ENCODE peak calls at places on chromosomes 7 and 10, in nine cellular contexts. U is lower leg skin, R is HCT116, S is Peyer's patch, P is A549, Y is suprapubic skin, I is heart left ventricle, B is transverse colon, F is IMR-90. Q is an unnamed sample.

GRCh38 chr7:22672892-22673637 is 53.9 kb upstream of the IL6 start:
- DNase-seq in U (no peak), R (no peak), S (no peak), P (peak; percentile 94), Y (no peak), I (no peak), B (no peak), F (peak; percentile 46), Q (no peak)

GRCh38 chr10:118542205-118542604 is 53.2 kb downstream of the PRLHR start:
- DNase-seq in U (no peak), R (no peak), S (no peak), P (no peak), Y (no peak), I (no peak), B (no peak), F (no peak), Q (peak; percentile 87)

GRCh38 chr10:109831846-109832245 is 91.5 kb downstream of the XPNPEP1 start:
- DNase-seq in U (no peak), R (no peak), S (no peak), P (no peak), Y (no peak), I (no peak), B (no peak), F (no peak), Q (no peak)

GRCh38 chr7:81478664-81479063 is 291.2 kb downstream of the HGF start:
- DNase-seq in U (no peak), R (no peak), S (peak; percentile 51), P (no peak), Y (no peak), I (no peak), B (peak; percentile 48), F (peak; percentile 18), Q (no peak)

GRCh38 chr7:17700138-17700537 is 240.2 kb downstream of the SNX13 start:
- DNase-seq in U (no peak), R (no peak), S (no peak), P (no peak), Y (no peak), I (no peak), B (no peak), F (no peak), Q (no peak)

GRCh38 chr7:144957998-144958397 is 122.1 kb upstream of the TPK1 start:
- DNase-seq in U (no peak), R (no peak), S (no peak), P (no peak), Y (no peak), I (no peak), B (no peak), F (no peak), Q (no peak)

GRCh38 chr7:50733552-50733951 is 49.1 kb downstream of the GRB10 start:
- DNase-seq in U (no peak), R (no peak), S (no peak), P (peak; percentile 92), Y (no peak), I (no peak), B (no peak), F (peak; percentile 61), Q (no peak)

GRCh38 chr10:64306888-64307287 is 785.7 kb downstream of the REEP3 start:
- DNase-seq in U (no peak), R (no peak), S (no peak), P (no peak), Y (no peak), I (no peak), B (no peak), F (no peak), Q (no peak)

GRCh38 chr10:126131338-126131737 is 235.0 kb downstream of the FANK1 start:
- DNase-seq in U (no peak), R (no peak), S (no peak), P (no peak), Y (no peak), I (no peak), B (no peak), F (peak; percentile 31), Q (peak; percentile 72)

GRCh38 chr10:83166344-83166743 is 973.0 kb upstream of the GHITM start:
- DNase-seq in U (no peak), R (no peak), S (no peak), P (peak; percentile 4), Y (no peak), I (no peak), B (no peak), F (no peak), Q (no peak)

GRCh38 chr10:117745301-117745700 is 202.8 kb downstream of the EMX2 start:
- DNase-seq in U (no peak), R (no peak), S (no peak), P (no peak), Y (no peak), I (no peak), B (no peak), F (no peak), Q (no peak)

GRCh38 chr10:47137311-47137851 is 162.6 kb upstream of the GDF10 start:
- DNase-seq in U (no peak), R (peak; percentile 32), S (no peak), P (peak; percentile 38), Y (no peak), I (no peak), B (no peak), F (peak; percentile 96), Q (peak; percentile 82)

GRCh38 chr7:102874166-102874829 is 38.5 kb upstream of the LRRC17 start:
- DNase-seq in U (no peak), R (peak; percentile 65), S (no peak), P (peak; percentile 81), Y (no peak), I (no peak), B (no peak), F (peak; percentile 94), Q (peak; percentile 37)

GRCh38 chr7:70289067-70289466 is 690.8 kb downstream of the AUTS2 start:
- DNase-seq in U (no peak), R (no peak), S (no peak), P (no peak), Y (no peak), I (no peak), B (no peak), F (no peak), Q (no peak)

GRCh38 chr7:4226166-4226857 is 455.8 kb upstream of the FOXK1 start:
- DNase-seq in U (no peak), R (peak; percentile 4), S (no peak), P (peak; percentile 13), Y (no peak), I (peak; percentile 16), B (no peak), F (no peak), Q (no peak)

GRCh38 chr10:121070257-121070656 is 219.1 kb downstream of the WDR11 start:
- DNase-seq in U (peak; percentile 9), R (peak; percentile 59), S (no peak), P (peak; percentile 33), Y (no peak), I (no peak), B (peak; percentile 24), F (no peak), Q (no peak)
- TF ChIP-seq CTCF in U (no peak), R (peak; percentile 91), S (peak; percentile 18), P (peak; percentile 10), Y (no peak), I (no peak), B (peak; percentile 58), F (no peak), Q (peak; percentile 40)

GRCh38 chr10:103659674-103660363 is 166.3 kb downstream of the NEURL1 start:
- DNase-seq in U (no peak), R (no peak), S (peak; percentile 84), P (no peak), Y (no peak), I (peak; percentile 72), B (peak; percentile 63), F (peak; percentile 91), Q (no peak)
- TF ChIP-seq POLR2A in U (no peak), R (no peak), S (peak; percentile 83), P (no peak), Y (no peak), I (no peak), B (no peak), F (peak; percentile 23), Q (no peak)

GRCh38 chr10:12337973-12338372 is 11.4 kb upstream of the CAMK1D start:
- DNase-seq in U (no peak), R (no peak), S (no peak), P (no peak), Y (no peak), I (no peak), B (no peak), F (peak; percentile 32), Q (no peak)

GRCh38 chr10:12333382-12334185 is 15.8 kb upstream of the CAMK1D start:
- DNase-seq in U (peak; percentile 93), R (peak; percentile 78), S (peak; percentile 71), P (peak; percentile 98), Y (peak; percentile 91), I (peak; percentile 71), B (peak; percentile 51), F (peak; percentile 97), Q (no peak)

GRCh38 chr10:12334186-12334530 is 15.2 kb upstream of the CAMK1D start:
- DNase-seq in U (no peak), R (no peak), S (no peak), P (no peak), Y (no peak), I (no peak), B (no peak), F (no peak), Q (no peak)

GRCh38 chr10:12337407-12337806 is 11.9 kb upstream of the CAMK1D start:
- DNase-seq in U (no peak), R (no peak), S (no peak), P (no peak), Y (no peak), I (no peak), B (no peak), F (peak; percentile 59), Q (no peak)

DNA sequence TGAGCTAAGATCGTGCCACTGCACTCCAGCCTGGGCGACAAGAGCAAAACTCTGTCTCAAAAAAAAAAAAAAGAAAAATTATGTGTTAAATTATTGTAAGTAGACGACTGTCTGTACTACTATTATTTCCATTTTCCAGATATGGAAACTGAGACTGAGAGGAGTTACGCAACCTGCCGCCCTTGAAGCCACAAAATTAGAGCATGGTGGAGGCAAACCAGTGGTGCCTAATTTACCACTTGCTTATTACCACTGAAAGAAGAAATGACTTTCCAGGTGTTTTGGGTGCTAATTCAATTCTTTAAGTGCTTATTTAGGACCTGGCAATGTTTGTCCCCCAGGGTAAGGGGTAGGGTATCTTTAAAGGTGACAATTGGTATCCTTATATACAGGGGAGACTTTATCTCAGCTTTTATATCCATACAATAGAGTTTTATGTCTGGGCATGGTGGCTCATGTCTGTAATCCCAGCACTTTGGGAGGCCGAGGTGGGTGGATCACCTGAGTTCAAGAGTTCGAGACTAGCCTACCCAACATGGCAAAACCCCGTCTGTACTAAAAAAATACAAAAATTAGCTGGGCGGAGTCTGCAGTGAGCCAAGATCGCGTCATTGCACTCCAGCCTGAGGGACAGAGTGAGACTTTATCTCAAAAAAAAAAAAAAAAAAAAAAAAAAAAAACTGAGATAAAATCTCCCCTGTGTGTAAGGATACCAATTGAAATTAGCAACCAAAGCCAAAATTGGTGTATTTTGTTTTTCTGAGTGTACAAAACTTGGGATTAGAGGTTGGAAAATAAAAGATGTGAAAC is 16.6 kb upstream of the CAMK1D start:
- DNase-seq in U (no peak), R (no peak), S (no peak), P (peak; percentile 62), Y (no peak), I (no peak), B (no peak), F (peak; percentile 14), Q (no peak)
- H3K4me3 ChIP-seq in U (no peak overlapping the region), R (peak overlapping the region; percentile 7), S (no peak overlapping the region), P (peak overlapping the region; percentile 12), Y (no peak overlapping the region), I (no peak overlapping the region), B (no peak overlapping the region), F (no peak overlapping the region), Q (no peak overlapping the region)

GRCh38 chr7:141012044-141012685 is 2.6 kb downstream of the MRPS33 start:
- DNase-seq in U (no peak), R (peak; percentile 65), S (peak; percentile 86), P (peak; percentile 75), Y (peak; percentile 64), I (peak; percentile 30), B (peak; percentile 79), F (peak; percentile 62), Q (no peak)
- TF ChIP-seq CTCF in U (no peak), R (peak; percentile 53), S (peak; percentile 41), P (peak; percentile 73), Y (peak; percentile 20), I (peak; percentile 53), B (peak; percentile 71), F (peak; percentile 66), Q (peak; percentile 58)